ENCODE peak calls at places on chromosomes 11 and 22, in four cellular contexts. Z is HFFc6, H is A549, G is tibial nerve. Y is an unnamed sample.

GRCh38 chr22:31094741-31095140 is 12.6 kb downstream of the SELENOM start:
- DNase-seq in H (no peak), Z (no peak), G (no peak), Y (no peak)

GRCh38 chr11:125564357-125564756 is 4.9 kb upstream of the EI24 start:
- DNase-seq in Z (no peak), G (no peak), H (no peak), Y (no peak)

GRCh38 chr11:125272092-125272491 is 107.5 kb downstream of the PKNOX2 start:
- DNase-seq in Z (no peak), G (no peak), H (no peak), Y (no peak)

GRCh38 chr11:105393326-105393725 is 216.5 kb upstream of the GRIA4 start:
- DNase-seq in G (no peak), Z (no peak), H (no peak), Y (no peak)

GRCh38 chr22:38657248-38657909 is 941 bp downstream of the CBY1 start:
- DNase-seq in H (no peak), G (no peak), Z (no peak), Y (peak; percentile 3)

GRCh38 chr11:37496196-37496595 is 898.2 kb upstream of the RAG2 start:
- DNase-seq in Z (no peak), H (no peak), G (no peak), Y (no peak)

GRCh38 chr22:12613199-12613598 is 2914.8 kb upstream of the OR11H1 start:
- DNase-seq in H (no peak), Z (no peak), G (no peak), Y (no peak)

GRCh38 chr11:2293396-2294339 is 8.1 kb downstream of the C11orf21 start:
- DNase-seq in G (no peak), H (no peak), Z (no peak), Y (no peak)

GRCh38 chr11:126567419-126567818 is 211.9 kb downstream of the ST3GAL4 start:
- DNase-seq in H (no peak), G (no peak), Z (no peak), Y (no peak)

GRCh38 chr22:37190262-37190780 is 2.3 kb upstream of the C1QTNF6 start:
- DNase-seq in Z (no peak), H (no peak), G (no peak), Y (no peak)

GRCh38 chr11:38952698-38953097 is 2354.7 kb upstream of the RAG2 start:
- DNase-seq in G (no peak), H (no peak), Z (no peak), Y (no peak)

DNA sequence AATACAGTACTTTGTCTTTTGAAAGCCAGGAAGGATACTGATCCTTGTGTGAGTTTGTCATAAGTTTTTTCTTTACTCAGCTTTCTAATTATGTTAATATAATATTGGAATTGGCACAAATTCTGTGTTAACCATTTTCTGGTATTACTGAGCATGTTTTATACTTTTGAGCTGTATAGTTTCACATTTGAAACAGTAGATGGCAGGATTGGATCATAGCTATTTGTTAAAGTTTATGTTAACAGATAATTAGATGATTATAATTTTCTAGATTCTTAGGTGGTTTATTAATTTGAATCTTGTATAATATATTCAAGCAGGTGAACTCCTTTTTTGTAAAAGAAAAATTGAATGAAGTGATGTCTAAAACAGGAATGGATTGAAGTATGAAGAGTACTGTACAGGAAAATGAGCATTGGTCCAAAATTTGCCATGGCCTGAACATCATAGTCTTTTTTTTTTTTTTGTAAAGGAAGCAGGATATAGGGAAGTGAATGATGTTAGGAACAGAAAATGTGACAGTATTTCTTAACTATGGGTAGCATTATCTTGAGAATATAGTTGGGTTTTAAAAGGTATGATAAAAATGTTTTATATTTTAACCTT is 102.0 kb downstream of the CYP2R1 start:
- DNase-seq in G (no peak), Z (peak; percentile 3), H (peak; percentile 10), Y (peak; percentile 35)
- TF ChIP-seq CTCF in G (peak; percentile 47), Z (peak; percentile 70), H (peak; percentile 68), Y (peak; percentile 54)

GRCh38 chr11:898160-898517 is 12.5 kb downstream of the CHID1 start:
- DNase-seq in Z (no peak), H (peak; percentile 57), G (no peak), Y (peak; percentile 21)
- TF ChIP-seq CTCF in Z (peak; percentile 35), H (no peak), G (no peak), Y (peak; percentile 45)

GRCh38 chr11:64225608-64226506 is at the start of the genes NUDT22 and TRPT1:
- DNase-seq in H (peak; percentile 80), G (peak; percentile 81), Z (peak; percentile 71), Y (peak; percentile 66)
- TF ChIP-seq CTCF in H (peak; percentile 28), G (peak; percentile 14), Z (peak; percentile 23), Y (peak; percentile 29)

DNA sequence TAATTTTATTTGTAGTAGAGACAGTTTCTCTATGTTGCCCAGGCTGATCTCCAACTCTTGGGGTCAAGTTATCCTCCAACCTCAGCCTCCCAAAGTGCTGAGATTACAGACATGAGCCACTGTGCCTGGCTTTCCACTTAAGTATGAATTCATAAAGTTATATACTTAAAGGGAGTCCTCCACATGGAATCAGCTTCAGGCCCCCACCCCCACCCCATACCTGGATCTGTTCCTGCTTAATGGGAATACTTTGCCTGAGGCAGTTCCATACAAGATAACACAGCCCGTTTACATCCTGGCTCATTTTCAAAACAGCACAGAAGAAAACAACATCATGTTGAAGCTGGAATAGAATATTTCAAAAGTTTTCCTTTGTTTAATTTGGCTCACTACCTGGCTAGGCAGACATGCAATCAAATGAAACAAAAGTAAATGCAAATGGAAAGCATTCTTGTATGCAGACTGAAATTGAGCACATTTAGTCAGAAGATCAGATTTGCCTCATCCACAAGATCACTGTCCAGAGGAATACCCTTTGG is 82.4 kb downstream of the FAT3 start:
- DNase-seq in Z (no peak), G (no peak), H (no peak), Y (peak; percentile 1)
- TF ChIP-seq CTCF in Z (no peak), G (no peak), H (no peak), Y (no peak)

DNA sequence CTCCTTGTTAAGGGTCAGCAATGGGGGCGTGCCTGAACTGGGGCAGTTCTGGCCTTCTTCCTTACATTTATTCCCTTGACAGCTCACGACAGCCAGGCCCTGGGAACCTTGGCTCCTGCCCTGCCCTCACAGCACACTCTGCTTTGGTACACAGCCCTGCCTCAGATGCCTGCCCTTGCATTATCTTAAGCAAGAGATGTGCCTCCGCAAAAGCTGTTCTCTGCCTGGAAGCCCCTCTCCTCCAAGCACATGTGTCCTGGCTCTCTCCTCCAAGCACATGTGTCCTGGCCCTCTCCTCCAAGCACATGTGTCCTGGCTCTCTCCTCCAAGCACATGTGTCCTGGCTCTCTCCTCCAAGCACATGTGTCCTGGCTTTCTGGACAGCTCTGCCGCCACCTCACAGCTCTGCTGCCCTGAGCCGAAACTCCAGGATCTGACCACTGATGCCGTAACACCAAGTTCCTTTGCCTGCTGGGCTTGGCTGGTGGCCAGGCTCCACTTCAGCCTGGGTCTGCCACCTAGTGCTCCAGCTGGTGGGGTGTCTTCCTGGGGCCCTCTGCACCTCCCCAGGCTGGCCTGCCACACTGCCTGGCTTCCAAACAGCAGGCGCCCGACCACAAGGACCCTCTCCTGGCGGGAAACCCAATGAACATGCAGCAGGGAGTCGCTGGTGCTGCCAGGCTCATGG is 53.1 kb downstream of the SCUBE1 start:
- DNase-seq in Z (peak; percentile 8), G (peak; percentile 63), H (no peak), Y (peak; percentile 33)
- TF ChIP-seq CTCF in Z (no peak), G (no peak), H (no peak), Y (no peak)

GRCh38 chr11:10680956-10681487 is 12.5 kb downstream of the IRAG1 start:
- DNase-seq in G (no peak), Z (peak; percentile 36), H (no peak), Y (no peak)

GRCh38 chr11:10678106-10678505 is 15.4 kb downstream of the IRAG1 start:
- DNase-seq in H (no peak), G (no peak), Z (no peak), Y (no peak)

GRCh38 chr11:10674991-10675440 is 18.5 kb downstream of the IRAG1 start:
- DNase-seq in G (peak; percentile 39), Z (no peak), H (no peak), Y (peak; percentile 67)

GRCh38 chr11:10683429-10683828 is 10.1 kb downstream of the IRAG1 start:
- DNase-seq in H (no peak), Z (no peak), G (no peak), Y (no peak)

GRCh38 chr11:10679644-10680043 is 13.9 kb downstream of the IRAG1 start:
- DNase-seq in H (no peak), G (no peak), Z (no peak), Y (no peak)
- TF ChIP-seq CTCF in H (no peak), G (no peak), Z (no peak), Y (no peak)